ENCODE peak calls at places on chromosome 11, in four cellular contexts. K is endodermal cell, S is mesendoderm, M is GM03348. N is an unnamed sample.

GRCh38 chr11:35247428-35247827 is 108.5 kb downstream of the CD44 start:
- DNase-seq in K (no peak), S (no peak), M (no peak), N (no peak)

GRCh38 chr11:41879186-41879738 is 419.8 kb upstream of the LRRC4C start:
- DNase-seq in K (no peak), S (peak; percentile 0), M (peak; percentile 73), N (peak; percentile 87)

GRCh38 chr11:133964946-133965632 is 8.3 kb upstream of the IGSF9B start:
- DNase-seq in K (no peak), S (no peak), M (no peak), N (no peak)

GRCh38 chr11:68954970-68955958 is 25.5 kb downstream of the MRGPRD start:
- DNase-seq in K (no peak), S (no peak), M (no peak), N (no peak)

GRCh38 chr11:76734456-76735217 is 48.5 kb upstream of the TSKU start:
- DNase-seq in K (peak; percentile 79), S (peak; percentile 79), M (no peak), N (no peak)

GRCh38 chr11:69253028-69253427 is 40.9 kb upstream of the MYEOV start:
- DNase-seq in K (no peak), S (peak; percentile 42), M (peak; percentile 42), N (peak; percentile 18)

GRCh38 chr11:111905391-111905790 is 6.2 kb downstream of the CRYAB start:
- DNase-seq in K (no peak), S (no peak), M (no peak), N (no peak)

GRCh38 chr11:3146612-3147256 is 18.4 kb downstream of the OSBPL5 start:
- DNase-seq in K (no peak), S (no peak), M (peak; percentile 92), N (peak; percentile 67)

GRCh38 chr11:128022007-128022368 is 565.4 kb downstream of the ETS1 start:
- DNase-seq in K (no peak), S (no peak), M (peak; percentile 38), N (no peak)

N was measured in GM04504.